ENCODE peak calls at places on chromosomes 16 and 17, in eight cellular contexts. B is vagina, L is Peyer's patch, Y is gastrocnemius medialis, M is testis, E is tibial nerve, I is uterus, U is transverse colon. J is an unnamed sample.

GRCh38 chr17:72429066-72429638 is 308.3 kb downstream of the SOX9 start:
- DNase-seq in B (no peak), L (no peak), Y (no peak), M (no peak), E (no peak), I (no peak), U (peak), J (no peak)

GRCh38 chr16:88047462-88047861 is 96.2 kb downstream of the BANP start:
- DNase-seq in B (no peak), L (no peak), Y (no peak), M (no peak), E (no peak), I (no peak), U (no peak), J (no peak)

GRCh38 chr16:15613676-15614075 is 29.3 kb downstream of the MARF1 start:
- DNase-seq in B (no peak), L (no peak), Y (no peak), M (no peak), E (no peak), I (no peak), U (no peak), J (no peak)

GRCh38 chr17:63395075-63395815 is 50.9 kb downstream of the CYB561 start:
- DNase-seq in B (no peak), L (no peak), Y (no peak), M (no peak), E (no peak), I (no peak), U (no peak), J (no peak)

GRCh38 chr16:87924937-87925670 is 11.2 kb downstream of the CA5A start:
- DNase-seq in B (no peak), L (no peak), Y (peak), M (no peak), E (no peak), I (no peak), U (no peak), J (no peak)

GRCh38 chr16:86893513-86893912 is 315.2 kb downstream of the FOXL1 start:
- DNase-seq in B (no peak), L (peak), Y (no peak), M (no peak), E (no peak), I (no peak), U (no peak), J (no peak)

GRCh38 chr16:17520567-17520966 is 49.8 kb upstream of the XYLT1 start:
- DNase-seq in B (no peak), L (no peak), Y (no peak), M (no peak), E (no peak), I (no peak), U (no peak), J (no peak)

GRCh38 chr17:14297161-14297851 is 3.6 kb upstream of the HS3ST3B1 start:
- DNase-seq in B (peak), L (peak), Y (no peak), M (no peak), E (no peak), I (peak), U (no peak), J (no peak)

GRCh38 chr16:3022208-3022696 is 1.5 kb downstream of the HCFC1R1 start:
- DNase-seq in B (peak), L (peak), Y (peak), M (peak), E (peak), I (peak), U (peak), J (peak)

GRCh38 chr17:57926723-57927047 is 28.5 kb downstream of the CUEDC1 start:
- DNase-seq in B (no peak), L (no peak), Y (no peak), M (no peak), E (no peak), I (no peak), U (no peak), J (no peak)

GRCh38 chr17:49987681-49988441 is 7.2 kb downstream of the DLX3 start:
- DNase-seq in B (no peak), L (peak), Y (no peak), M (no peak), E (no peak), I (no peak), U (no peak), J (peak)

GRCh38 chr16:15822957-15823356 is 33.9 kb downstream of the MYH11 start:
- DNase-seq in B (no peak), L (no peak), Y (no peak), M (peak), E (no peak), I (peak), U (peak), J (no peak)

GRCh38 chr16:81556715-81557284 is 112.2 kb downstream of the CMIP start:
- DNase-seq in B (no peak), L (peak), Y (peak), M (no peak), E (no peak), I (no peak), U (no peak), J (no peak)

GRCh38 chr17:63493411-63493810 is 16.6 kb downstream of the ACE start:
- DNase-seq in B (no peak), L (no peak), Y (no peak), M (no peak), E (no peak), I (no peak), U (no peak), J (no peak)

GRCh38 chr17:51372345-51373004 is 112.1 kb downstream of the UTP18 start:
- DNase-seq in B (no peak), L (peak), Y (peak), M (peak), E (no peak), I (no peak), U (peak), J (peak)

GRCh38 chr16:28513484-28514181 is 7.0 kb upstream of the IL27 start:
- DNase-seq in B (no peak), L (no peak), Y (no peak), M (no peak), E (no peak), I (no peak), U (no peak), J (no peak)

GRCh38 chr16:49700928-49701685 is 154.8 kb downstream of the ZNF423 start:
- DNase-seq in B (no peak), L (no peak), Y (no peak), M (no peak), E (no peak), I (no peak), U (no peak), J (no peak)

GRCh38 chr17:41308918-41309359 is at the start of gene KRTAP16-1:
- DNase-seq in B (no peak), L (peak), Y (no peak), M (no peak), E (no peak), I (no peak), U (no peak), J (no peak)

GRCh38 chr16:85611455-85612190 is 1.5 kb upstream of the GSE1 start:
- DNase-seq in B (no peak), L (peak), Y (peak), M (peak), E (peak), I (peak), U (peak), J (peak)

GRCh38 chr16:19912445-19913305 is 28.0 kb upstream of the GPRC5B start:
- DNase-seq in B (no peak), L (no peak), Y (no peak), M (no peak), E (no peak), I (no peak), U (no peak), J (no peak)

GRCh38 chr16:86827521-86827920 is 249.2 kb downstream of the FOXL1 start:
- DNase-seq in B (no peak), L (no peak), Y (no peak), M (no peak), E (no peak), I (no peak), U (no peak), J (no peak)

GRCh38 chr16:78844682-78845081 is 745.2 kb downstream of the WWOX start:
- DNase-seq in B (no peak), L (no peak), Y (peak), M (no peak), E (no peak), I (no peak), U (no peak), J (no peak)

GRCh38 chr17:39400547-39401411 is 647 bp downstream of the FBXL20 start:
- DNase-seq in B (no peak), L (peak), Y (peak), M (no peak), E (no peak), I (no peak), U (peak), J (no peak)

GRCh38 chr17:10295728-10296343 is 77.0 kb downstream of the MYH13 start:
- DNase-seq in B (no peak), L (no peak), Y (no peak), M (peak), E (no peak), I (peak), U (peak), J (peak)

DNA sequence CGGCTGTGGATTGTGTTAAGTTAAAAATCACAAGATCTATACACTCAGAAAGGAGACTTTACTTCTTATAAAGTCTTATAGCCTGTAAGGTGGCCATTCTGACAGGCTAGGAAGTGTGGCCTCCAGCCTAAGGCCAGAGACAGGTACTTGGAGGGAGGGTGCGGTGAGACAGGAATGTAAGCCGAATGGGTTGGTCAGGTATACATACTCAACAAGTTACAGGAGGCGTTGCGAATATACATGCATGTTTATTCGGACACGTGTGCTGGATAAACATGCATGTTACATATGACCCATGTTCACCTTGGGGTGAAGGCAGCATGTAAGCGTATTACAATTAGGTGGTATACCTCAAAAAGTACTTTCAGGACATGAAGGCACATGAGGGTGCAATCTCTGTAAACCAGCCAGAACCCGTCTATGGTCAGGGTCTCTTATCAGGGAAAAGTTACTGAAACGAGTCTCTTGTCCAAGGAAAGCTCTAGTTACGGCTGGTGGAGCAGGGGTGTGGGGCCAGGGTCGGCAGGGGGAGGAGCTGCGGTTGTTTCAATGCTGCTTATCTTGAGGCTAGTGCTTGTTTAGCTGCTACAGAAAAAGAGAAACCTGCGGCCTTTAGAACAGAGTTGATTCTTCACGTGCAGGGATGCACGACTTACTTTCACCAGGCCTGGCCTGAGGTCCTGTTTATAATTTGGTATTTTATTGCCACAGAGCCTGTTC is 16.5 kb upstream of the CSNK1D start:
- DNase-seq in B (no peak), L (no peak), Y (no peak), M (no peak), E (no peak), I (no peak), U (no peak), J (no peak)
- TF ChIP-seq POLR2A in B (no peak), L (no peak), Y (no peak), M (no peak), E (no peak), I (no peak), U (no peak), J (no peak)

DNA sequence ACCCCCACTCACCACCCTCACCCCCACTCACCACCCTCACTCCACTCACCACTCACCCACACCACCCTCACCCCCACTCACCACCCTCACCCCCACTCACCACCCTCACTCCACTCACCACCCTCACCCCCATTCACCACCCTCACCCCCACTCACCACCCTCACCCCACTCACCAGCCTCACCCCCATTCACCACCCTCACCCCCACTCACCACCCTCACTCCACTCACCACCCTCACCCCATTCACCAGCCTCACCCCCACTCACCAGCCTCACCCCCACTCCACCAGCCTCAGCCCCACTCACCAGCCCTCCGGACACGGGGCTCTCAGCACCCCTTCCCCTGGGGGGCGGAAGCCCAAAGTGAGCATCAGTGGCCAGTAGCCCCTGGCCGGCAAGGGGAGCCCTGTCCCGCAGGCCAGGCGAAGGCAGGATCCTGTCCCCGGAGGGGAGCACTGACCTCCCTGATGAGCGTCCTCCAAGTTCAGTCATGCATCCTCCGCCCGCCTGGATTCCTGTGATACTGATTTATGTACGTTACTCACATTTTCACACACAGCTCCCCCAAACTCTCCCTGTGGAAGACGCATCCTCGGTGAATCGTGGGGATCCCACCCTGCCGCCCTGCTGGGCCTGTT is 18.0 kb upstream of the C1QTNF8 start:
- DNase-seq in B (no peak), L (no peak), Y (no peak), M (no peak), E (no peak), I (no peak), U (no peak), J (no peak)
- TF ChIP-seq POLR2A in B (no peak), L (no peak), Y (no peak), M (no peak), E (no peak), I (no peak), U (no peak), J (no peak)

DNA sequence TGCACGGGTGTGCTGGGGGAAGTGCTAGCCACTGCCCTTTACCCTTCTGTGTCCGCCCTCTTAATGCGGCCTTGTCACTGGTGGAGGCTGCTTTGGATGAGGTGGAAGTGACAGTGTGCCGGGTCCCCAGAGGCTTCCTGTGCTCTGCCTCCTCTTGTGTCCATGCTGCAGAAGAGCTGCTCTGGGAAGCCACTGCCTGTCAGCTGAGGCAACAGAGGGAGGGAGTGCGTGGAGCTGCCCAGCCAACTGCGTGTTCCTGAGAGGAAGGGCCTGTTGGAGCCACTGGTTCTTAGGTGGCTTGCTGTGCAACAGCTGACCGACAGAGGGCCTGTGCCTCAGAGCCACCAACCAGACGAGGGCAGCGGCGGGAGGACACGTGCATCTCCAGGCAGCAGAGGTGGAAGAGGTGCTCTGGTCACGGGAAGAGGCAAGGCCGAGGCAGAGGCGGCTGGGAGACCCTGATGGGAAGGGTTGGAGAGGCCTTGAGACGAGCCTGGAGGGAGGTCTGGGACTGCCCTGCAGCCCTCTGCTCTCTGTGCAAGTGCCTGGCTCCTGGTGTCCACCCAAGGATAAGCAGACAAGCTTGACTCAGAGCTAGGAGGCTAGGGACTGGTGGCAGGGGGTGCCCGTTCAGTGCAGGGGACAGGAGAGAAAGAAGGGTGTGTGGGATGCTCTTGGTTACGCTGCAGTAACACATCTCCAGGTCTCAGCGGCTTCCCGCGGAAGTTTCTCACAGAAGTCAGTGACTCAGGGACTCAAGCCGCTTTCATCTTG is 25.4 kb downstream of the B9D1 start:
- DNase-seq in B (no peak), L (peak), Y (no peak), M (no peak), E (no peak), I (no peak), U (peak), J (no peak)
- TF ChIP-seq POLR2A in B (no peak), L (no peak), Y (no peak), M (no peak), E (no peak), I (no peak), U (no peak), J (no peak)

DNA sequence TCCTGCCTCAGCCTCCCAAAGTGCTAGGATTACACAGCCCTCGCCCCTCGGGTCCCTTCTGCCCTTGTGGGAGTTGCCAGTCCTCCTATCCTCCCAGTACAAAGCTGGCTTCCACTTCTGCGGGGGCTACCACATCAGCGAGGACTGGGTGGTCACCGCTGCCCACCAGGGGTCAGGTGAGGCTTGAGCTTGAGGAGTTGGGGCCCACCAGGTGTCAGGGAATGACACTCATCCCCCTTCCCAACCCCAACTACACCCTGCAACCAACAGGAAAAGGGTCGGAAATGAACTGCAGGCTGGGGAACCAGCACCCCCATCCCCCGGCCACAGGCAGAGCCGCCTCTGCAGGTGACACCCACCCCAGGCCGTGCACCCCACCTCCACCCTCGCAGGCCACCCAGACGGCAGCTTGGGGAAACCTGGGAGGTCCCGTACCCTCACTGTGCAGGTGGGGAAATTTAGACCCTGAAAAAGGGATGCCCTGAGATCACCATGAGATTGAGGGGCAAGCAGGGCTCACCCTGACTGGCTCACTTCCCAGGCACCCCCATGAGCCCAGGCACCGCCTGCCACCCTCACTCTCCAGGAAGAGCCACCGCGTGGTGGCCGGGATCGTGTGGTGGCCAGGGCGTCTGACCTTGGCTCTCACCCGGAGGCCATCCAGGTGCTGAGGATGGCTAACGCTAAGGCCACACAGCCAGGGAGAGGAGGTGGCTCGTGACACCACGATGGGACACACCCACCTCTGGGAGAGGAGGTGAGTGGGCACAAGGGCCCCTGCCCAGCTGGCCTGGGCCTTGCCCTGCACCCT is 8.0 kb downstream of the CTRB1 start:
- DNase-seq in B (no peak), L (no peak), Y (no peak), M (no peak), E (no peak), I (peak), U (no peak), J (no peak)
- TF ChIP-seq POLR2A in B (no peak), L (no peak), Y (no peak), M (no peak), E (no peak), I (no peak), U (no peak), J (no peak)

GRCh38 chr17:76562734-76563148 is 22.9 kb downstream of the PRCD start:
- DNase-seq in B (no peak), L (no peak), Y (peak), M (peak), E (no peak), I (peak), U (no peak), J (peak)
- TF ChIP-seq POLR2A in B (no peak), L (no peak), Y (no peak), M (no peak), E (no peak), I (no peak), U (no peak), J (peak)

DNA sequence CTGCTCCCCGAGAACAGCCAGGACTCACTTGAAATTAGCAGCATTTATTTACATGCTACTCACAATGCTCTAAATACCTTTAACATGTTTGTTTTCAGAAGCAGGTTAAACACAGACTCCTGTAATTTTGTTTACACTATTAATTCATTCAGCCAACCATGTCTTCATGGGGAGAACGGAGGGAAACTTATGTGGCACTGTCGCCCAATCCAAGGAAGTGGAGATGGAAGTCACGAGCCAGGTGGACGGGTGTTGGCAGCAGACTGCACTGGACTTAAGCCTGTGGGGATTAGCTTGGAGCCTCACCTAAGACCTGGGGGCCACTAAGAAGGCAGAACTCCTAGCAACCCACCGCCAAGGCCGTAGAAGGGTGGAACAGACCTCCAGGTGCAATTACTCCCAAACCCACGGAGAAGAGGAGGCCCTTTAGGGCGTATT is 8.8 kb upstream of the GFAP start:
- DNase-seq in B (no peak), L (peak), Y (peak), M (no peak), E (no peak), I (no peak), U (peak), J (no peak)
- TF ChIP-seq POLR2A in B (no peak), L (no peak), Y (no peak), M (no peak), E (no peak), I (no peak), U (no peak), J (no peak)

GRCh38 chr17:6576038-6576437 is 19.7 kb upstream of the PITPNM3 start:
- DNase-seq in B (no peak), L (no peak), Y (no peak), M (no peak), E (no peak), I (no peak), U (no peak), J (no peak)
- TF ChIP-seq POLR2A in B (no peak), L (no peak), Y (no peak), M (no peak), E (no peak), I (no peak), U (no peak), J (no peak)